ENCODE peak calls at places on chromosome 19, in nine cellular contexts. W, B, G, J, H, L, C, E and Q are unnamed samples.
A peak's percentile ranks its signal among the peaks of the same experiment; 100 is the strongest.

GRCh38 chr19:29804493-29804892 is 7.3 kb upstream of the CCNE1 start:
- DNase-seq in C (no peak), H (peak; percentile 63), G (no peak), L (no peak), W (no peak), E (no peak), J (no peak), B (no peak), Q (no peak)

GRCh38 chr19:35955881-35956634 is 19.9 kb downstream of the LRFN3 start:
- DNase-seq in B (no peak), L (no peak), C (no peak), J (no peak), E (no peak), H (no peak), G (no peak), W (no peak), Q (no peak)

GRCh38 chr19:39398297-39398864 is 7.2 kb downstream of the MED29 start:
- DNase-seq in H (no peak), L (no peak), C (no peak), W (peak; percentile 65), B (peak; percentile 66), J (peak; percentile 92), G (peak; percentile 38), E (peak; percentile 80), Q (no peak)

GRCh38 chr19:28530406-28531035 is 682.4 kb downstream of the UQCRFS1 start:
- DNase-seq in E (no peak), H (no peak), G (no peak), B (no peak), J (no peak), L (no peak), W (no peak), C (no peak), Q (no peak)

GRCh38 chr19:39196860-39197562 is at the start of gene NCCRP1:
- DNase-seq in C (peak; percentile 52), H (no peak), J (no peak), W (no peak), L (no peak), G (no peak), B (no peak), E (no peak), Q (no peak)

GRCh38 chr19:33499671-33500506 is 21.7 kb downstream of the PEPD start:
- DNase-seq in W (no peak), C (no peak), L (no peak), B (no peak), G (no peak), H (no peak), J (no peak), E (no peak), Q (no peak)

GRCh38 chr19:18090545-18091216 is 3.9 kb upstream of the IL12RB1 start:
- DNase-seq in J (no peak), W (no peak), L (no peak), E (no peak), G (no peak), B (no peak), C (no peak), H (no peak), Q (no peak)

GRCh38 chr19:10603873-10604459 is 16.9 kb upstream of the AP1M2 start:
- DNase-seq in E (no peak), L (no peak), B (no peak), C (no peak), H (peak; percentile 56), G (no peak), J (no peak), W (no peak), Q (no peak)

GRCh38 chr19:30001794-30002193 is 59.8 kb downstream of the URI1 start:
- DNase-seq in C (peak; percentile 7), H (peak; percentile 6), L (no peak), W (no peak), G (no peak), B (no peak), J (no peak), E (no peak), Q (no peak)

GRCh38 chr19:37999309-38000213 is 92.6 kb downstream of the SIPA1L3 start:
- DNase-seq in H (no peak), W (peak; percentile 99), E (peak; percentile 79), L (no peak), C (no peak), G (no peak), B (peak; percentile 96), J (no peak), Q (peak; percentile 98)

DNA sequence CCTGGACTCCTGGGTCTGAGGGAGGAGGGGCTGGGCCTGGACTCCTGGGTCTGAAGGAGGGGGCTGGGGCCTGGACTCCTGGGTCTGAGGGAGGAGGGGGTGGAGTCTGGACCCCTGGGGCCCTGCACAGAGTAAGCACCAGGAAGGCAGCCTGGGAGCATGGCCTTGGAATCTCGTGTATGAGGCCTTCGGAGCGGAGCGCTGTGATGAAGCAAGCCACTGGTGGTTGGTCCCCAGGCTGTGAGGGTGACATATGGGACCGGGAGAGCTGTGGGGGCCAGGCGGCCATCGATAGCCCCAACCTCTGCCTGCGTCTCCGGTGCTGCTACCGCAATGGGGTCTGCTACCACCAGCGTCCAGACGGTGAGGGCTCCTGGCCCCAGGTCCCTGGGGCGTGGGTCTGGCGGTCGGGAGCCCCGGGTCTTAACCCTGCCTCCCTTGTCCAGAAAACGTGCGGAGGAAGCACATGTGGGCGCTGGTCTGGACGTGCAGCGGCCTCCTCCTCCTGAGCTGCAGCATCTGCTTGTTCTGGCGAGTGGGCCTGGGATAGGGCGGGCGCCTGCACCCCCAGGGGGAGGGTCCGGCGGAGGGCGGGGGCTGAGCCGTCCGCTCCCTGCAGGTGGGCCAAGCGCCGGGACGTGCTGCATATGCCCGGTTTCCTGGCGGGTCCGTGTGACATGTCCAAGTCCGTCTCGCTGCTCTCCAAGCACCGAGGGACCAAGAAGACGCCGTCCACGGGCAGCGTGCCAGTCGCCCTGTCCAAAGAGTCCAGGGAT is 918 bp downstream of the TMEM190 start:
- DNase-seq in H (no peak), W (no peak), J (no peak), G (no peak), L (no peak), B (no peak), E (no peak), C (no peak), Q (no peak)
- H3K4me3 ChIP-seq in H (no peak overlapping the region), W (no peak overlapping the region), J (no peak overlapping the region), G (no peak overlapping the region), L (no peak overlapping the region), B (no peak overlapping the region), E (no peak overlapping the region), C (no peak overlapping the region), Q (no peak overlapping the region)

DNA sequence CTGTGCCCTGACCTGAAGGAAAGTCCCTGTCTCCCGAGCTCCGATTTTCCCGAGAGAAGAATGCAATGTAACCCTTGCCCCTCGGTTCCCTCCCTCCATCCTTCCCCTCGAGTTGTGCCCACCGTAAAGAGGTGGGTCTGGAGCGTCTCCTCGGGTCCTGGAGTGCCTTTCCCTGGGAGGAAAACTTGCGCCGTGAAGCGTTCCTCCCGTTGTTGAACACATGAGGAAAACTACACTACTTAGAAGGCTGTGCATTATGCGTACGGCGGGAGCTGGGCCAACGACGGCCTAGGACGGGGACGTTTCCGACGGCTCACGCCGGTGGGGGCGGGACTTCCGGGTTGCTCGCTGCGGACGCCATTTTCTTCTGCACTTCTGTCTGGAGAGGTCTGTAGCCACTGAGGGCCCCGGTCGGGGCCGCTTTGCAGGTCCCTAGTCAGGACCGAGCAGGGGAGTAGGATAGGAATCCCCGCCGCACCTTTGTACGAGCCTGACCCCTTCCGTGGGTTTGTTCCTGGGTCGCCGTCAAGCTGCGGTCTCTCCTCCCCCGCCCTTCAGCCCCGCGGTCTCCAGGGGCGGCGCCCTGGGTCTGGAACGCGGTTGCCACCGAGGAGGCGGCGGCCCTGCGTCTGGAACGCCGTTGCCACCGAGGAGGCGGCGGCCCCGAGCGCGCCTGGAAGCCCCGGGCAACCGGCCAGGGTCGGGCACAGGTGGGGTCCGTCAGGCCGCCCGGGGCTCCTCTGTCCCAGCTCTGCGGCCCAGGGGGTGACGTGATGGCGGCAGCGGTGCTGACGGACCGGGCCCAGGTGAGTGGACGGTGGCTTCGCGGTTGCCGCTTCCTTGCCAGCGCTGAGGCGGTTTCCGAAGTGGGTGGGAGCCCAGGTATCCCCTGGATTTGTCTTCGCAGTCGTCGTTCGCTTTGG is at the start of gene ZNF264:
- DNase-seq in E (peak; percentile 94), G (peak; percentile 83), C (peak; percentile 90), W (peak; percentile 78), J (peak; percentile 95), L (peak; percentile 84), H (peak; percentile 80), B (peak; percentile 36), Q (peak; percentile 53)
- TF ChIP-seq CTCF in E (no peak), G (no peak), C (no peak), W (no peak), J (no peak), L (no peak), H (no peak), B (no peak), Q (no peak)

GRCh38 chr19:49596954-49597702 is 6.1 kb downstream of the PRR12 start:
- DNase-seq in B (no peak), E (no peak), H (no peak), J (no peak), W (no peak), C (no peak), L (no peak), G (no peak), Q (no peak)

GRCh38 chr19:49595006-49595818 is 4.2 kb downstream of the PRR12 start:
- DNase-seq in J (no peak), B (no peak), E (no peak), L (no peak), C (no peak), G (no peak), H (no peak), W (no peak), Q (no peak)

GRCh38 chr19:49596407-49596806 is 5.4 kb downstream of the PRR12 start:
- DNase-seq in H (no peak), C (no peak), J (no peak), W (no peak), B (no peak), G (no peak), L (no peak), E (no peak), Q (no peak)

GRCh38 chr19:49594157-49595005 is 3.4 kb downstream of the PRR12 start:
- DNase-seq in C (no peak), H (no peak), L (no peak), J (no peak), B (no peak), G (no peak), W (no peak), E (peak; percentile 16), Q (no peak)

DNA sequence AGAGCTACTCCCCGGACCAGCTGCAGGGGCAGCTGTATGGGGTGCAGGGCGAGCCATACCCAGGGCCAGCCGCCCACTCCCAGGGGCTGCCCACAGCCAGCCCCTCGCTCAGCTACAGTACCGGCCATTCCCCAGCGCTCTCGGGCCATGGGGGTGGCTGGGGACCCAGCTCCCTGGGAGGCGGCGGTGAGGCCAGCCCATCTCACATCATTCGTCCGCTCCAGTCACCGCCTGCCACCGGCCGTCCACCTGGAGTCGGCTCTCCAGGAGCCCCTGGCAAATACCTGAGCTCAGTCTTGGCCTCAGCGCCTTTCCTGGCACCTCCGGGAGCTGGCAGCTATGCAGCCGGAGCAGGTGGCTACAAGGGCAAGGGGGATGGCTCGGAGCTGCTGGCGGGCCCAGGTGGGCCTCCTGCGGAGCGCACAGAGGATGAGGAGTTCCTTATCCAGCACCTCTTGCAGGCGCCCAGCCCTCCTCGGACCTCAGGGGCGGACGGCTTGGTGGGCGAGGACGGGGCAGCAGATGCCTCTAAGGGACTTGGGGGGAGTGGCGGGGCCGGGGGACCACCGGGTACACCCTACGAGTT is 4.9 kb downstream of the PRR12 start:
- DNase-seq in B (no peak), L (no peak), G (no peak), H (no peak), W (no peak), J (no peak), E (no peak), C (no peak), Q (no peak)
- H3K36me3 ChIP-seq in B (peaks cover 17% of the 10 kb centered on the region), L (peaks cover 5% of the 10 kb centered on the region), G (peaks cover 33% of the 10 kb centered on the region), H (peaks cover 71% of the 10 kb centered on the region), W (peaks cover 19% of the 10 kb centered on the region), J (peaks cover 65% of the 10 kb centered on the region), E (no peaks in the 10 kb centered on the region), C (peaks cover 40% of the 10 kb centered on the region), Q (peaks cover 5% of the 10 kb centered on the region)

GRCh38 chr19:3987619-3988371 is 2.5 kb upstream of the EEF2 start:
- DNase-seq in W (peak; percentile 33), B (no peak), G (peak; percentile 83), J (no peak), L (peak; percentile 76), H (peak; percentile 95), C (peak; percentile 91), E (peak; percentile 87), Q (peak; percentile 32)
- H3K4me3 ChIP-seq in W (peak overlapping the region; percentile 24), B (no peak overlapping the region), G (peak overlapping the region; percentile 70), J (peak overlapping the region; percentile 99), L (peak overlapping the region; percentile 96), H (peak overlapping the region; percentile 93), C (no peak overlapping the region), E (peak overlapping the region; percentile 91), Q (peak overlapping the region; percentile 0)